ENCODE peak calls at places on chromosomes 5 and 9, in seven cellular contexts. Q is Caco-2, S is brain microvascular endothelial cell, N is uterus, K is heart left ventricle, Z is PC-9, B is pancreas. M is an unnamed sample.

GRCh38 chr9:10604927-10605326 is 7.9 kb downstream of the PTPRD start:
- DNase-seq in Q (no peak), S (no peak), N (no peak), K (no peak), Z (no peak), B (no peak), M (no peak)

GRCh38 chr5:122192883-122193496 is 63.6 kb downstream of the ZNF474 start:
- DNase-seq in Q (no peak), S (peak; percentile 82), N (peak; percentile 58), K (no peak), Z (peak; percentile 39), B (no peak), M (peak; percentile 9)

GRCh38 chr9:136693490-136694162 is 6.4 kb upstream of the AGPAT2 start:
- DNase-seq in Q (peak; percentile 97), S (no peak), N (peak; percentile 19), K (no peak), Z (peak; percentile 96), B (peak; percentile 93), M (no peak)

GRCh38 chr9:77021928-77022782 is 2.7 kb downstream of the FOXB2 start:
- DNase-seq in Q (no peak), S (no peak), N (no peak), K (no peak), Z (no peak), B (no peak), M (no peak)

GRCh38 chr9:132160802-132161742 is 786 bp upstream of the NTNG2 start:
- DNase-seq in Q (no peak), S (peak; percentile 74), N (no peak), K (peak; percentile 40), Z (no peak), B (no peak), M (no peak)

GRCh38 chr5:73623060-73623459 is 2.9 kb upstream of the ARHGEF28 start:
- DNase-seq in Q (no peak), S (no peak), N (no peak), K (no peak), Z (no peak), B (no peak), M (no peak)

GRCh38 chr5:138470322-138471285 is 5.3 kb downstream of the EGR1 start:
- DNase-seq in Q (peak; percentile 71), S (peak; percentile 80), N (no peak), K (no peak), Z (peak; percentile 38), B (no peak), M (no peak)

GRCh38 chr5:139637438-139638089 is 10.6 kb upstream of the CXXC5 start:
- DNase-seq in Q (peak; percentile 42), S (no peak), N (peak; percentile 82), K (peak; percentile 90), Z (peak; percentile 65), B (peak; percentile 96), M (peak; percentile 90)

GRCh38 chr9:33132249-33132772 is 34.8 kb downstream of the B4GALT1 start:
- DNase-seq in Q (no peak), S (peak; percentile 62), N (no peak), K (peak; percentile 63), Z (peak; percentile 44), B (no peak), M (no peak)

GRCh38 chr9:73841018-73841417 is 656.1 kb upstream of the RORB start:
- DNase-seq in Q (no peak), S (no peak), N (no peak), K (no peak), Z (no peak), B (no peak), M (no peak)

GRCh38 chr9:76827286-76828080 is 63.2 kb downstream of the PCA3 start:
- DNase-seq in Q (no peak), S (no peak), N (no peak), K (no peak), Z (no peak), B (no peak), M (no peak)

GRCh38 chr9:69122391-69123141 is 51.5 kb upstream of the TJP2 start:
- DNase-seq in Q (peak; percentile 65), S (peak; percentile 79), N (no peak), K (no peak), Z (peak; percentile 88), B (no peak), M (no peak)

GRCh38 chr5:135978212-135978631 is 23.4 kb upstream of the LECT2 start:
- DNase-seq in Q (no peak), S (no peak), N (no peak), K (no peak), Z (no peak), B (no peak), M (no peak)

GRCh38 chr5:33284681-33285080 is 156.1 kb upstream of the TARS1 start:
- DNase-seq in Q (no peak), S (no peak), N (no peak), K (no peak), Z (no peak), B (no peak), M (no peak)

GRCh38 chr9:134208310-134208841 is 44.0 kb upstream of the RNU6ATAC start:
- DNase-seq in Q (no peak), S (no peak), N (peak; percentile 24), K (peak; percentile 92), Z (no peak), B (peak; percentile 29), M (no peak)

GRCh38 chr5:131533844-131534243 is 101.2 kb downstream of the RAPGEF6 start:
- DNase-seq in Q (no peak), S (no peak), N (no peak), K (no peak), Z (no peak), B (no peak), M (no peak)

GRCh38 chr9:134324359-134325095 is 1.7 kb upstream of the RXRA start:
- DNase-seq in Q (no peak), S (peak; percentile 54), N (no peak), K (peak; percentile 38), Z (no peak), B (peak; percentile 52), M (no peak)

GRCh38 chr9:106755727-106756126 is 107.2 kb upstream of the ZNF462 start:
- DNase-seq in Q (no peak), S (no peak), N (no peak), K (no peak), Z (no peak), B (peak; percentile 78), M (no peak)

DNA sequence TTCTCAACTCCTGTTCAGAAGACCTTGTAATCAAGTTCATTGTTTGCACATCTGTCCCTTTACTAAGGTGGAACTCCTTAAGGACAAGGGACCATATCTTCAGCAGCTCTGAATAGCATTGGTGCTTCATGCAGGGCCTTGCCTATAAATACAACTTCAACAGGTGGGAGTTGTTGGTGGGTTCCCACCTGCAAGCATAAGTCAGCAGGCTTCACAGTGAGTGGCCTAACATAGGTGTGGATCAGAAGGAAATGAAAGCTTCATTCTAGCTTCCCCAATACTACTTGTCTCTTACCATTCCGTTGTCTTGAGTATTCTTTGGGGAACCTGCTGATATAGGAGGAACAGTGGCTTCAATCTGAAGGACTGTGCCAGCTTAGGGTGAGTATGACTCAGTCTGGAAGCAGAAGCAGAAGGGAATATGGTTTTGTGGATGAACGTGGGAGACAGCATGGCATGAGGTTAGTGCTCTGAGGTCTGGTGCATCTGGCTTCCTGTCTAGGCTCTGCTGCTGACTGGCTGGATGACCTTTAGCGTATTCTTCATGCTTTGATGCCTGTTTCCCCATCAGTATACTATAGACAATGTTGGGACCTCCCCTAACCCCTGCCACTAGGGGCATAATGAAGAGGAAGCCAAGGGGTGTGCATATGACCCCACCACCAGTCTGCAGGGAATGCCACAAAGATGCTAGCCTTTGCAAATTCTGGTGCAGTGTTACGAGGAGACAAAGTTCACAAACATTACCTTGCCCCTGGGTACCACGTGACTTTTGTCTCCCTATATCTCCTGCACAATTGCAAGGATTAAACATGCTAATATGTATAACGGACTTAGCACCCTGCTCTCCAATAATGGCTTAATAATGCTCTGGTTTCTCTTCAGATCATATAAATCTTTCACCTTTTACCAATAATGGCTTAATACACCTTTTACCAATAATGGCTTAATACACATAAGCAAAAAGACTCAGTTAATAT is 192.3 kb downstream of the PALM2AKAP2 start:
- DNase-seq in Q (no peak), S (no peak), N (no peak), K (no peak), Z (no peak), B (no peak), M (peak; percentile 75)
- TF ChIP-seq CTCF in Q (no peak), S (peak; percentile 32), N (no peak), K (no peak), Z (no peak), B (no peak), M (peak; percentile 54)

DNA sequence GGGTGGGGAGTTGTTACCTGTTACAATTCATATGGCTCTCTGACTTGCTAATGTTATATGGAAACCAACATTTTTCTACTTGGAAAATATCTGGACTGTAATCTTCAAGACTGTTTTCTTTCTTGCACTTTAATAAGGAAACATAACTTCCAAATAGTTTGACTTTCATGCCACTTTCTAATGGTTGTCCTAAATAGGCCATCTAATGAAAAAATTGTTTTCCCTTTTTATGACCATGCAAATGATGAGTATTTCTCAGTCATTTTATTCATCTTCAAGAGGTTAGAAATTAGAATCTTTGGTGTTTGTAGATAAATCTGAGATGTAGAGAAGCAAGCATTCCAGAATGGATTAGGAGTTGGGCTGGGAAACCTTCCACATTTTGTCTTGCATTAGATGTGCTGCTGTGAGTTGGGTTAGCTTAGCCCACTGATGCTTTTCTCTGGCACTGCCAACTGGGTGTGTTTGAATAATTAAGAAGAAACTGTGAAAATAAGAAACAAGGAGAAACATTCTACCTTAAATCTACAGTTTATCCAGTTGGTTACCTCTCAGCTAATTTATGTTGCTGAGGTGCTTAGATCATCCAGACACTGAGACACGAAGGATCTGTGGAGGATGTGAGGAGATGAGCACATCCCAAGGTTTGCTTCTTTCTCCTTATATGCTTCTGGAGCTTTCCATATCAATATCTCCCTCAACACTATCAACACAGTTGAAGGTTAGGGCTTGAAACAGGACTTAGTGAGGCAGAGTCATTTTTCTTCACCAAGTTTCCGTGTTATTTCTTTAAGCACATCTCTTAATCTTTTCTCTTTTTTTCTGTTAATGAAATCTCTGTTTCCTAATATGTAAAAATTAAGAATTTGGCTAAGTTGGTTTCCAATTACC is 2.7 kb downstream of the RASGRF2 start:
- DNase-seq in Q (no peak), S (no peak), N (no peak), K (no peak), Z (no peak), B (no peak), M (no peak)
- H3K4me3 ChIP-seq in Q (no peak overlapping the region), S (no peak overlapping the region), N (no peak overlapping the region), K (peak overlapping the region; percentile 69), Z (no peak overlapping the region), B (no peak overlapping the region), M (no peak overlapping the region)

GRCh38 chr5:38593959-38594358 is 37.5 kb upstream of the LIFR start:
- DNase-seq in Q (no peak), S (no peak), N (no peak), K (no peak), Z (no peak), B (no peak), M (no peak)
- H3K36me3 ChIP-seq in Q (no peaks in the 10 kb centered on the region), S (no peaks in the 10 kb centered on the region), N (no peaks in the 10 kb centered on the region), K (no peaks in the 10 kb centered on the region), Z (no peaks in the 10 kb centered on the region), B (no peaks in the 10 kb centered on the region), M (no peaks in the 10 kb centered on the region)

DNA sequence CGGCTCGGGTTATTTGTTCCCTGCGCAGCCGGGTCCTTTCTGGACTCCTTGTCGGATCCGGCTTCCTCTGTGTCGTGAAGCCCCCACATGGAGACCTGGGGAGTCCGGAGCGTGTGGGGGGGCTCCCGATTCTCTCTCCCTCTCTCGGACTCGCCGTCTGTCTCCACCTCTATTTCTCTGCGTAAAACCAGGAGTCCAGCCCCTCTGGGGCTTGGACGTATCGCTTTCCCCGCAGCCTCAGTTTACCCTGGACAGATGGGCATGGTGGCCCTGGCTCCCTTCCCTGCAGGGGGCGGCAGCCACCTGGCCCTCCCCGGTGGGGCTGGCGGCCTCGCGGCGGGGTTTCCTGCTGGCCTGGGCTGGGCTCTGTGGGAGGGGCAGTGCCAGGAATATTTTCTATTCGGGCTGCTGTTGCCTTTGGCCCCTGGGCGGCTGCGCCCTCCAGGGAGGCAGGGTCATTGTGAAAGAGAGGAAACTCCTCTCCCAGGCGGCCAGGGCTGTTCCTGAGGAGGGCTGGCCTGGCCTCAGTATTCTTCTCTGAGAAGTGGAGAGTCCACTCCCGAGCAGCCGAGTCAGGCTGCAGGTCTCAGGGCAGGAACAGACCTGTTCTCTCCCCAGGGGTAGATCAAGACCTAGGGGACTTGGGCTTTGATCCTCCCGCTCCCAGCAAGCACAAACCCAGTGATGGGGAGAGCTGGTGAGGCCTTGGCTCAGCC is 665 bp downstream of the ASS1 start:
- DNase-seq in Q (peak; percentile 66), S (no peak), N (peak; percentile 65), K (peak; percentile 86), Z (peak; percentile 61), B (peak; percentile 54), M (no peak)
- TF ChIP-seq CTCF in Q (no peak), S (no peak), N (peak; percentile 6), K (peak; percentile 14), Z (no peak), B (no peak), M (no peak)